ENCODE peak calls at places on chromosomes 4 and X, in nine cellular contexts. One of them, this sample, is unnamed.

GRCh38 chrX:4754878-4755604 is 1041.6 kb upstream of the PRKX start:
- DNase-seq in mucosa of descending colon: no peak
- DNase-seq in body of pancreas: no peak
- DNase-seq in cardiac fibroblast: no peak
- DNase-seq in fibroblast of mammary gland: no peak
- DNase-seq in transverse colon: no peak
- DNase-seq in K562: no peak
- DNase-seq in OCI-LY7: peak
- DNase-seq in tibial nerve: no peak
- DNase-seq in this sample: no peak

GRCh38 chr4:76559236-76560071 is 124.4 kb downstream of the SHROOM3 start:
- DNase-seq in mucosa of descending colon: no peak
- DNase-seq in body of pancreas: no peak
- DNase-seq in cardiac fibroblast: no peak
- DNase-seq in fibroblast of mammary gland: no peak
- DNase-seq in transverse colon: no peak
- DNase-seq in K562: no peak
- DNase-seq in OCI-LY7: no peak
- DNase-seq in tibial nerve: no peak
- DNase-seq in this sample: no peak

GRCh38 chr4:86592553-86593249 is 1.4 kb upstream of the PTPN13 start:
- DNase-seq in mucosa of descending colon: no peak
- DNase-seq in body of pancreas: no peak
- DNase-seq in cardiac fibroblast: peak
- DNase-seq in fibroblast of mammary gland: no peak
- DNase-seq in transverse colon: no peak
- DNase-seq in K562: no peak
- DNase-seq in OCI-LY7: no peak
- DNase-seq in tibial nerve: no peak
- DNase-seq in this sample: no peak

GRCh38 chr4:5660185-5660584 is 48.2 kb downstream of the EVC2 start:
- DNase-seq in mucosa of descending colon: no peak
- DNase-seq in body of pancreas: no peak
- DNase-seq in cardiac fibroblast: peak
- DNase-seq in fibroblast of mammary gland: peak
- DNase-seq in transverse colon: no peak
- DNase-seq in K562: no peak
- DNase-seq in OCI-LY7: no peak
- DNase-seq in tibial nerve: no peak
- DNase-seq in this sample: no peak

GRCh38 chrX:1597345-1598020 is 6.1 kb downstream of the AKAP17A start:
- DNase-seq in mucosa of descending colon: peak
- DNase-seq in body of pancreas: no peak
- DNase-seq in cardiac fibroblast: no peak
- DNase-seq in fibroblast of mammary gland: no peak
- DNase-seq in transverse colon: no peak
- DNase-seq in K562: no peak
- DNase-seq in OCI-LY7: no peak
- DNase-seq in tibial nerve: no peak
- DNase-seq in this sample: no peak

GRCh38 chrX:150616863-150617198 is 48.4 kb downstream of the MTM1 start:
- DNase-seq in mucosa of descending colon: no peak
- DNase-seq in body of pancreas: no peak
- DNase-seq in cardiac fibroblast: peak
- DNase-seq in fibroblast of mammary gland: peak
- DNase-seq in transverse colon: no peak
- DNase-seq in K562: no peak
- DNase-seq in OCI-LY7: no peak
- DNase-seq in tibial nerve: no peak
- DNase-seq in this sample: no peak

GRCh38 chr4:122764808-122765189 is 32.3 kb downstream of the BBS12 start:
- DNase-seq in mucosa of descending colon: no peak
- DNase-seq in body of pancreas: no peak
- DNase-seq in cardiac fibroblast: peak
- DNase-seq in fibroblast of mammary gland: peak
- DNase-seq in transverse colon: no peak
- DNase-seq in K562: no peak
- DNase-seq in OCI-LY7: no peak
- DNase-seq in tibial nerve: no peak
- DNase-seq in this sample: no peak

GRCh38 chrX:154761977-154762528 is 611 bp upstream of the DKC1 start:
- DNase-seq in mucosa of descending colon: no peak
- DNase-seq in body of pancreas: peak
- DNase-seq in cardiac fibroblast: no peak
- DNase-seq in fibroblast of mammary gland: no peak
- DNase-seq in transverse colon: peak
- DNase-seq in K562: no peak
- DNase-seq in OCI-LY7: peak
- DNase-seq in tibial nerve: no peak
- DNase-seq in this sample: no peak

GRCh38 chr4:40848981-40849380 is 99.2 kb downstream of the NSUN7 start:
- DNase-seq in mucosa of descending colon: no peak
- DNase-seq in body of pancreas: no peak
- DNase-seq in cardiac fibroblast: peak
- DNase-seq in fibroblast of mammary gland: peak
- DNase-seq in transverse colon: no peak
- DNase-seq in K562: no peak
- DNase-seq in OCI-LY7: no peak
- DNase-seq in tibial nerve: no peak
- DNase-seq in this sample: no peak

GRCh38 chr4:171676555-171677215 is 136.5 kb upstream of the GALNTL6 start:
- DNase-seq in mucosa of descending colon: no peak
- DNase-seq in body of pancreas: no peak
- DNase-seq in cardiac fibroblast: no peak
- DNase-seq in fibroblast of mammary gland: no peak
- DNase-seq in transverse colon: no peak
- DNase-seq in K562: no peak
- DNase-seq in OCI-LY7: peak
- DNase-seq in tibial nerve: no peak
- DNase-seq in this sample: peak

GRCh38 chrX:107324493-107325310 is 118.3 kb downstream of the DNAAF6 start:
- DNase-seq in mucosa of descending colon: peak
- DNase-seq in body of pancreas: peak
- DNase-seq in cardiac fibroblast: peak
- DNase-seq in fibroblast of mammary gland: peak
- DNase-seq in transverse colon: no peak
- DNase-seq in K562: peak
- DNase-seq in OCI-LY7: peak
- DNase-seq in tibial nerve: no peak
- DNase-seq in this sample: peak

GRCh38 chr4:177292171-177292570 is 17.5 kb upstream of the NEIL3 start:
- DNase-seq in mucosa of descending colon: no peak
- DNase-seq in body of pancreas: no peak
- DNase-seq in cardiac fibroblast: no peak
- DNase-seq in fibroblast of mammary gland: no peak
- DNase-seq in transverse colon: no peak
- DNase-seq in K562: no peak
- DNase-seq in OCI-LY7: no peak
- DNase-seq in tibial nerve: no peak
- DNase-seq in this sample: no peak

GRCh38 chr4:155134136-155134535 is 74.3 kb upstream of the NPY2R start:
- DNase-seq in mucosa of descending colon: no peak
- DNase-seq in body of pancreas: no peak
- DNase-seq in cardiac fibroblast: no peak
- DNase-seq in fibroblast of mammary gland: no peak
- DNase-seq in transverse colon: no peak
- DNase-seq in K562: no peak
- DNase-seq in OCI-LY7: no peak
- DNase-seq in tibial nerve: no peak
- DNase-seq in this sample: no peak

GRCh38 chrX:23341452-23341851 is 6.8 kb downstream of the PTCHD1 start:
- DNase-seq in mucosa of descending colon: peak
- DNase-seq in body of pancreas: no peak
- DNase-seq in cardiac fibroblast: no peak
- DNase-seq in fibroblast of mammary gland: peak
- DNase-seq in transverse colon: no peak
- DNase-seq in K562: no peak
- DNase-seq in OCI-LY7: no peak
- DNase-seq in tibial nerve: no peak
- DNase-seq in this sample: no peak

GRCh38 chr4:109559625-109559982 is 442 bp upstream of the MCUB start:
- DNase-seq in mucosa of descending colon: peak
- DNase-seq in body of pancreas: no peak
- DNase-seq in cardiac fibroblast: no peak
- DNase-seq in fibroblast of mammary gland: no peak
- DNase-seq in transverse colon: peak
- DNase-seq in K562: peak
- DNase-seq in OCI-LY7: peak
- DNase-seq in tibial nerve: peak
- DNase-seq in this sample: no peak

GRCh38 chrX:78321809-78322208 is 5.6 kb downstream of the CYSLTR1 start:
- DNase-seq in mucosa of descending colon: peak
- DNase-seq in body of pancreas: peak
- DNase-seq in cardiac fibroblast: no peak
- DNase-seq in fibroblast of mammary gland: no peak
- DNase-seq in transverse colon: peak
- DNase-seq in K562: no peak
- DNase-seq in OCI-LY7: peak
- DNase-seq in tibial nerve: peak
- DNase-seq in this sample: no peak

GRCh38 chr4:15327311-15328298 is 100.2 kb upstream of the C1QTNF7 start:
- DNase-seq in mucosa of descending colon: no peak
- DNase-seq in body of pancreas: no peak
- DNase-seq in cardiac fibroblast: peak
- DNase-seq in fibroblast of mammary gland: peak
- DNase-seq in transverse colon: no peak
- DNase-seq in K562: no peak
- DNase-seq in OCI-LY7: no peak
- DNase-seq in tibial nerve: peak
- DNase-seq in this sample: no peak
- TF ChIP-seq CTCF in mucosa of descending colon: no peak
- TF ChIP-seq CTCF in body of pancreas: no peak
- TF ChIP-seq CTCF in cardiac fibroblast: no peak
- TF ChIP-seq CTCF in fibroblast of mammary gland: no peak
- TF ChIP-seq CTCF in transverse colon: no peak
- TF ChIP-seq CTCF in K562: no peak
- TF ChIP-seq CTCF in OCI-LY7: no peak
- TF ChIP-seq CTCF in tibial nerve: no peak
- TF ChIP-seq CTCF in this sample: no peak

GRCh38 chr4:153082322-153083301 is 121.6 kb upstream of the TRIM2 start:
- DNase-seq in mucosa of descending colon: no peak
- DNase-seq in body of pancreas: no peak
- DNase-seq in cardiac fibroblast: no peak
- DNase-seq in fibroblast of mammary gland: no peak
- DNase-seq in transverse colon: no peak
- DNase-seq in K562: no peak
- DNase-seq in OCI-LY7: no peak
- DNase-seq in tibial nerve: no peak
- DNase-seq in this sample: no peak

GRCh38 chr4:153084249-153084648 is 120.0 kb upstream of the TRIM2 start:
- DNase-seq in mucosa of descending colon: no peak
- DNase-seq in body of pancreas: no peak
- DNase-seq in cardiac fibroblast: no peak
- DNase-seq in fibroblast of mammary gland: no peak
- DNase-seq in transverse colon: no peak
- DNase-seq in K562: no peak
- DNase-seq in OCI-LY7: no peak
- DNase-seq in tibial nerve: no peak
- DNase-seq in this sample: no peak

GRCh38 chr4:153083447-153083921 is 120.8 kb upstream of the TRIM2 start:
- DNase-seq in mucosa of descending colon: no peak
- DNase-seq in body of pancreas: peak
- DNase-seq in cardiac fibroblast: peak
- DNase-seq in fibroblast of mammary gland: peak
- DNase-seq in transverse colon: peak
- DNase-seq in K562: peak
- DNase-seq in OCI-LY7: peak
- DNase-seq in tibial nerve: peak
- DNase-seq in this sample: peak

GRCh38 chr4:153087671-153088194 is 116.5 kb upstream of the TRIM2 start:
- DNase-seq in mucosa of descending colon: no peak
- DNase-seq in body of pancreas: no peak
- DNase-seq in cardiac fibroblast: no peak
- DNase-seq in fibroblast of mammary gland: no peak
- DNase-seq in transverse colon: no peak
- DNase-seq in K562: no peak
- DNase-seq in OCI-LY7: no peak
- DNase-seq in tibial nerve: no peak
- DNase-seq in this sample: no peak

GRCh38 chr4:153084939-153085630 is 119.2 kb upstream of the TRIM2 start:
- DNase-seq in mucosa of descending colon: peak
- DNase-seq in body of pancreas: peak
- DNase-seq in cardiac fibroblast: peak
- DNase-seq in fibroblast of mammary gland: peak
- DNase-seq in transverse colon: peak
- DNase-seq in K562: peak
- DNase-seq in OCI-LY7: peak
- DNase-seq in tibial nerve: peak
- DNase-seq in this sample: peak
- TF ChIP-seq CTCF in mucosa of descending colon: peak
- TF ChIP-seq CTCF in body of pancreas: peak
- TF ChIP-seq CTCF in cardiac fibroblast: peak
- TF ChIP-seq CTCF in fibroblast of mammary gland: peak
- TF ChIP-seq CTCF in transverse colon: peak
- TF ChIP-seq CTCF in K562: peak
- TF ChIP-seq CTCF in OCI-LY7: peak
- TF ChIP-seq CTCF in tibial nerve: peak
- TF ChIP-seq CTCF in this sample: peak

GRCh38 chr4:38783109-38783460 is 295 bp upstream of the TLR10 start:
- DNase-seq in mucosa of descending colon: no peak
- DNase-seq in body of pancreas: no peak
- DNase-seq in cardiac fibroblast: no peak
- DNase-seq in fibroblast of mammary gland: no peak
- DNase-seq in transverse colon: no peak
- DNase-seq in K562: no peak
- DNase-seq in OCI-LY7: no peak
- DNase-seq in tibial nerve: no peak
- DNase-seq in this sample: no peak
- TF ChIP-seq CTCF in mucosa of descending colon: no peak
- TF ChIP-seq CTCF in body of pancreas: no peak
- TF ChIP-seq CTCF in cardiac fibroblast: no peak
- TF ChIP-seq CTCF in fibroblast of mammary gland: no peak
- TF ChIP-seq CTCF in transverse colon: no peak
- TF ChIP-seq CTCF in K562: peak
- TF ChIP-seq CTCF in OCI-LY7: peak
- TF ChIP-seq CTCF in tibial nerve: no peak
- TF ChIP-seq CTCF in this sample: peak

GRCh38 chrX:19332983-19333382 is 10.7 kb upstream of the PDHA1 start:
- DNase-seq in mucosa of descending colon: no peak
- DNase-seq in body of pancreas: peak
- DNase-seq in cardiac fibroblast: peak
- DNase-seq in fibroblast of mammary gland: peak
- DNase-seq in transverse colon: no peak
- DNase-seq in K562: no peak
- DNase-seq in OCI-LY7: no peak
- DNase-seq in tibial nerve: no peak
- DNase-seq in this sample: no peak

DNA sequence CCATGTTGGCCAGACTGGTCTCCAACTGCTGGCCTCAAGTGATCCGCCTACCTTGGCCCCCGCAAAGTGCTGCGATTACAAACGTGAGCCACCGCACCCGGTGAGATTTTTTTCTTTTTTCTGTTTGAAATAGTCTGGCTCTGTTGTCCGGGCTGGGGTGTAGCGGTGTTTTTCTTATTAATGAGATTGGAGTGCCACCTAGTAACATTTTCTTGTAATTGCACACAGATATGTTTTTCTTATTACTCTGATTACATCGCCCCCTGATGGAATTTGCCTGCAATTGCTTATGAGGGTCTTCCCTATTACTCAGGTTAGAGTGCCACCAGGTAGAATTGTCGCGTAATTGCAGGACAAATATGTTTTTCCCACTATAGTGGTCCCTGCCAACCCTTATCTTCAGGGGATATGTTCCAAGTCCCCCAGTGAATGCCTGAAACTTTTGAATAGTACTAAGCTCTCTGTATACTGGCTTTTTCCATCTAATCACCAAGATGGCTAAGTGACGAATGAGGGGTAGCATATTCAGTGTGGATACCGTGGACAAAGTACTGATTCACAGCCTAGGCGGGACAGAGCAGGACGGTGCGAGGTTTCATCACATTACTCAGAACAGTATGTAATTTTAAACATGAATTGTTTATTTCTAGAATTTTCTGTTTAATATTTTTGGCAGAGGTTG is 8.6 kb upstream of the PDHA1 start:
- DNase-seq in mucosa of descending colon: no peak
- DNase-seq in body of pancreas: no peak
- DNase-seq in cardiac fibroblast: peak
- DNase-seq in fibroblast of mammary gland: peak
- DNase-seq in transverse colon: no peak
- DNase-seq in K562: peak
- DNase-seq in OCI-LY7: peak
- DNase-seq in tibial nerve: no peak
- DNase-seq in this sample: no peak
- TF ChIP-seq CTCF in mucosa of descending colon: no peak
- TF ChIP-seq CTCF in body of pancreas: peak
- TF ChIP-seq CTCF in cardiac fibroblast: peak
- TF ChIP-seq CTCF in fibroblast of mammary gland: peak
- TF ChIP-seq CTCF in transverse colon: peak
- TF ChIP-seq CTCF in K562: peak
- TF ChIP-seq CTCF in OCI-LY7: peak
- TF ChIP-seq CTCF in tibial nerve: no peak
- TF ChIP-seq CTCF in this sample: no peak